ENCODE peak calls at places on chromosomes 3 and 15, in six cellular contexts. X is heart left ventricle, E is B cell, B is cardiac muscle cell, O is uterus, V is lung. I is an unnamed sample.

GRCh38 chr15:68034071-68034470 is 20.0 kb upstream of the PIAS1 start:
- DNase-seq in E (no peak), V (no peak), B (no peak), O (no peak), X (no peak), I (no peak)

GRCh38 chr3:171049831-171050444 is 23.4 kb upstream of the SLC2A2 start:
- DNase-seq in E (peak; percentile 21), V (peak; percentile 50), X (peak; percentile 22), B (peak; percentile 82), O (no peak), I (peak; percentile 60)

GRCh38 chr15:64285150-64285549 is 70.8 kb downstream of the CSNK1G1 start:
- DNase-seq in B (no peak), X (no peak), E (no peak), O (no peak), V (no peak), I (no peak)

GRCh38 chr3:155178810-155179424 is 98.8 kb downstream of the MME start:
- DNase-seq in B (no peak), O (no peak), V (no peak), E (no peak), X (no peak), I (no peak)

GRCh38 chr15:91289324-91289723 is 189.3 kb downstream of the SV2B start:
- DNase-seq in O (no peak), B (no peak), V (no peak), X (no peak), E (no peak), I (no peak)

GRCh38 chr3:137013955-137014688 is 56.3 kb downstream of the IL20RB start:
- DNase-seq in E (peak; percentile 77), V (peak; percentile 87), X (peak; percentile 90), B (peak; percentile 90), O (peak; percentile 91), I (peak; percentile 92)

GRCh38 chr15:87816811-87817210 is 439.7 kb downstream of the NTRK3 start:
- DNase-seq in E (no peak), B (no peak), O (no peak), V (no peak), X (no peak), I (no peak)

GRCh38 chr3:17021614-17022013 is 136.9 kb downstream of the PLCL2 start:
- DNase-seq in V (no peak), B (no peak), O (no peak), X (no peak), E (no peak), I (no peak)

GRCh38 chr3:28022916-28023315 is 218.5 kb upstream of the CMC1 start:
- DNase-seq in O (no peak), B (no peak), E (no peak), V (no peak), X (no peak), I (no peak)

GRCh38 chr3:52532517-52532837 is 1.2 kb downstream of the NT5DC2 start:
- DNase-seq in O (peak; percentile 50), X (peak; percentile 52), E (peak; percentile 69), B (no peak), V (no peak), I (peak; percentile 36)

GRCh38 chr3:88661433-88661824 is 446.0 kb upstream of the EPHA3 start:
- DNase-seq in X (no peak), O (no peak), E (no peak), V (no peak), B (no peak), I (no peak)

GRCh38 chr3:127549826-127550487 is 40.6 kb downstream of the TPRA1 start:
- DNase-seq in E (no peak), V (no peak), B (no peak), O (no peak), X (no peak), I (no peak)

GRCh38 chr3:182970811-182971418 is 9.4 kb downstream of the DCUN1D1 start:
- DNase-seq in E (no peak), X (no peak), B (no peak), O (no peak), V (no peak), I (no peak)

GRCh38 chr3:126212629-126213375 is 32.4 kb upstream of the ALDH1L1 start:
- DNase-seq in B (peak; percentile 77), O (peak; percentile 34), X (peak; percentile 60), E (no peak), V (no peak), I (peak; percentile 78)

GRCh38 chr3:182644800-182645433 is 148.4 kb upstream of the ATP11B start:
- DNase-seq in O (no peak), X (no peak), E (no peak), B (no peak), V (no peak), I (no peak)

GRCh38 chr3:31550452-31551251 is 17.9 kb downstream of the STT3B start:
- DNase-seq in B (peak; percentile 38), X (no peak), E (peak; percentile 32), O (no peak), V (no peak), I (no peak)

GRCh38 chr15:35852818-35853624 is 307.1 kb upstream of the DPH6 start:
- DNase-seq in B (no peak), O (no peak), E (no peak), V (no peak), X (no peak), I (no peak)

GRCh38 chr15:25691544-25692430 is 171.3 kb downstream of the ATP10A start:
- DNase-seq in O (no peak), E (no peak), X (no peak), V (no peak), B (peak; percentile 55), I (no peak)

GRCh38 chr3:186599142-186599784 is 13.6 kb upstream of the AHSG start:
- DNase-seq in O (no peak), E (no peak), X (no peak), B (no peak), V (no peak), I (no peak)

GRCh38 chr15:62957130-62957529 is 85.4 kb upstream of the TPM1 start:
- DNase-seq in V (no peak), X (no peak), O (no peak), E (no peak), B (no peak), I (no peak)

GRCh38 chr3:72487078-72487765 is 361.0 kb downstream of the SHQ1 start:
- DNase-seq in B (no peak), V (peak; percentile 84), X (peak; percentile 38), O (peak; percentile 57), E (no peak), I (peak; percentile 37)

GRCh38 chr3:72288955-72289707 is 504.2 kb upstream of the PROK2 start:
- DNase-seq in V (peak; percentile 37), B (peak; percentile 52), E (peak; percentile 68), X (no peak), O (peak; percentile 52), I (no peak)

GRCh38 chr3:16789344-16790100 is 95.2 kb upstream of the PLCL2 start:
- DNase-seq in X (no peak), V (no peak), E (no peak), B (no peak), O (no peak), I (no peak)

GRCh38 chr3:178446054-178446453 is 90.2 kb upstream of the KCNMB2 start:
- DNase-seq in E (no peak), V (no peak), O (no peak), B (no peak), X (no peak), I (no peak)

GRCh38 chr3:178439504-178439903 is 96.7 kb upstream of the KCNMB2 start:
- DNase-seq in O (no peak), B (peak; percentile 18), E (no peak), X (no peak), V (no peak), I (no peak)

GRCh38 chr3:178444416-178444815 is 91.8 kb upstream of the KCNMB2 start:
- DNase-seq in E (no peak), B (no peak), O (no peak), X (no peak), V (no peak), I (peak; percentile 5)

GRCh38 chr3:178445139-178445538 is 91.1 kb upstream of the KCNMB2 start:
- DNase-seq in O (no peak), E (no peak), V (no peak), B (no peak), X (no peak), I (no peak)

DNA sequence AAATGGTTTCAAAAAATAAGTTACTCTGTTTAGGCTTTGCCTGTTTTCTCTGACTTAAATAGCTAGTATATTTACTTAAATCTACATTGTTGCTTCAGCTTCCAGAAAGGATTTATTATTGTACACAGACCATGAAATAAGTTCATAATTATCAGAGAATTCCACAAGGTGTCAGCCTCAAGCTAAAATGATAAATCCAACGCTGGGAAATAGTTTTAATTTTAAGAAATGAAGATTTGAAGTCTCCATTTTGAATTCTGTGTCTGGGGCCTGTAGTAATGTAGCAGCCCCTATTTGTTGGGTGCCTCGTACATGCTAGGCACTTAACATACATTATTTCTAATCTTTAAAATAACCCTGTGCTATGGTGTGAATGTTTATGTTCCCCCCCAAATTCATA is 92.6 kb upstream of the KCNMB2 start:
- DNase-seq in V (no peak), E (no peak), B (no peak), X (no peak), O (no peak), I (no peak)
- TF ChIP-seq CTCF in V (no peak), E (no peak), B (peak; percentile 10), X (peak; percentile 13), O (no peak), I (no peak)

DNA sequence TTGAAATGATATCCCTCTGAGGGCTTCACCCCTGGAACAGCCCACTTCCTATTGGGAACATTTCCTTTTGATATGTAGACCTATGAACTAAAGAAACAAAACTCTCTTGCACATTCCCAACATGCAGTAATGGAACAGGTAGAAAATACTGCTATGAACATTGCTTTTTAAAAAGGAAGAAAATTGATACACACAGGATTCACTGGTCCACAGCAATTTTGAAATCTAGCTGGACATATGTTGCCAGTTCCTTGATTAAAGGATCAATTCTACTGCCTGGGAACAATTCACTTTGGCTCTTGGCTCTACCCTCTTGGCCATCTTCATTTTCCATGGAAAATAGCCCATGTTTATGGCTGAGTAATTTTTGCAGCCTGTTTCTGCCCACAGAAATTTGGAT is 74.9 kb upstream of the ZNF280D start:
- DNase-seq in B (no peak), X (no peak), O (no peak), V (no peak), E (no peak), I (no peak)
- TF ChIP-seq CTCF in B (no peak), X (no peak), O (no peak), V (no peak), E (no peak), I (no peak)

GRCh38 chr15:83657549-83657948 is 3.6 kb downstream of the ADAMTSL3 start:
- DNase-seq in O (no peak), E (no peak), V (no peak), B (no peak), X (no peak), I (no peak)
- TF ChIP-seq CTCF in O (no peak), E (no peak), V (no peak), B (peak; percentile 33), X (peak; percentile 36), I (peak; percentile 14)

DNA sequence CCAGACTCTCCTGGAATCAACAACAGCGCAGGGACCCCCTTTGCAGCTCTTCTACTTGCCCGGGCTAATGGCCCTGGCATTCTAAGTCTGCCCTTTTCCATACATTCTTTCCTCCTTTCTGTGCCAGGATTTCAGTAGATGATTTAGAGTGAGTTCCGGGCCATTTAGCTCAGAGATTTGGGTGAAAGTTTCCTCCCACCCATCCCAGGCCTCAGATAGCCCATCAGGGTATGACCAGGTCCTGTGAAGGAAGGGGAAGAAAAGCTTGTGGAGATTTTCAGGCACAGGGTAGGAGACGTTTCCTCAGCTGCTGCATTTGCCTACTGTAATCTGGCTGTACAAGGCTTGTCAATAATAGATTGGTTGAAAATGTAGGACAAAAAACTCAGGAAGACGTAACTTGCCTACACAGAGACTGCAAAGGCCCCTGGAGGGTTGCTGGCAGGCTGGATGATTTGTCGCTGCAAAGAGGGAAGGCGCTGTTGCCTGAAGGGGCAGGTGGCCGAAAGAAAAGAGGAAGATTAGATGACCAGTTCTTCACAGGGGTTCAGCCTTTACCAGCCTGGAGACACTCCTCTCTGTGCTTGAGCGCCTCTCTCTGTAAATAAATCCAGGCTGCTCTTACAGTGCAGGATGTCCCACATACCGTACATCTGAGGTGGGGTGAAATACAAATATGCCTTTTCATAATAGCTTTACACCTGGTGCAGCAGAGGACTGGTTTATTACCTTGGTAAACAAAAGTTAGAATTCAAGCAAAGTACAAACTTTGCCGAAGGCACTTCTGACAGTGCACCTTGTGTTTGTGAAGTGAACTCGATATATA is 63.4 kb upstream of the BCL6 start:
- DNase-seq in V (no peak), O (no peak), X (no peak), E (no peak), B (no peak), I (peak; percentile 57)
- TF ChIP-seq CTCF in V (no peak), O (no peak), X (no peak), E (no peak), B (no peak), I (no peak)